ENCODE peak calls at places on chromosome 21, in six cellular contexts. I is T-helper 2 cell; O is stimulated activated CD8-positive, alpha-beta memory T cell treated with anti-CD3 and anti-CD28 coated beads, Interleukin-7, amount 100 ng/mL, for 1 hour; R is MV-4-11; B is NCI-H2081; H is left colon. N is an unnamed sample.

GRCh38 chr21:20459838-20460237 is 538.4 kb upstream of the NCAM2 start:
- DNase-seq in R (no peak), I (no peak), H (no peak), O (no peak), B (no peak), N (no peak)

GRCh38 chr21:46552274-46552673 is 52.6 kb downstream of the S100B start:
- DNase-seq in O (no peak), H (no peak), B (no peak), R (peak), I (peak), N (no peak)

GRCh38 chr21:33684923-33685560 is 42.7 kb downstream of the ITSN1 start:
- DNase-seq in O (no peak), R (no peak), B (no peak), H (no peak), I (no peak), N (no peak)

GRCh38 chr21:44477712-44478111 is 22.4 kb downstream of the LRRC3 start:
- DNase-seq in H (no peak), R (no peak), I (no peak), B (no peak), O (no peak), N (no peak)

GRCh38 chr21:28375708-28376385 is 616.8 kb downstream of the LTN1 start:
- DNase-seq in O (no peak), R (no peak), I (no peak), B (no peak), H (no peak), N (no peak)

GRCh38 chr21:41187537-41188025 is 19.6 kb downstream of the BACE2 start:
- DNase-seq in R (no peak), H (no peak), I (no peak), B (no peak), O (no peak), N (no peak)

GRCh38 chr21:15986277-15986676 is 256.5 kb downstream of the USP25 start:
- DNase-seq in O (no peak), I (no peak), R (no peak), B (no peak), H (no peak), N (no peak)

GRCh38 chr21:46082638-46083270 is 15.2 kb upstream of the COL6A2 start:
- DNase-seq in O (no peak), H (no peak), I (no peak), R (no peak), B (no peak), N (no peak)

N was measured in T-helper 1 cell.